ENCODE peak calls at places on chromosomes 2 and 18, in four cellular contexts. D is CD8-positive, alpha-beta memory T cell; V is dorsolateral prefrontal cortex; H is GM23338. F is an unnamed sample.

GRCh38 chr2:7673843-7674242 is 756.6 kb downstream of the RNF144A start:
- DNase-seq in D (no peak), V (no peak), H (no peak), F (no peak)

GRCh38 chr2:158953926-158954763 is 14.3 kb upstream of the TANC1 start:
- DNase-seq in D (no peak), V (no peak), H (no peak), F (no peak)

GRCh38 chr2:17578466-17578928 is 38.0 kb downstream of the VSNL1 start:
- DNase-seq in D (no peak), V (no peak), H (no peak), F (no peak)

GRCh38 chr2:43998263-43998662 is 2.5 kb upstream of the LRPPRC start:
- DNase-seq in D (no peak), V (no peak), H (no peak), F (no peak)

GRCh38 chr2:180662555-180662954 is 317.9 kb upstream of the UBE2E3 start:
- DNase-seq in D (no peak), V (no peak), H (no peak), F (no peak)

GRCh38 chr2:60312618-60313017 is 240.8 kb downstream of the BCL11A start:
- DNase-seq in D (no peak), V (no peak), H (no peak), F (no peak)

GRCh38 chr2:1887106-1887505 is 142.8 kb upstream of the PXDN start:
- DNase-seq in D (no peak), V (no peak), H (no peak), F (no peak)

GRCh38 chr2:33204945-33205344 is 258.2 kb downstream of the LTBP1 start:
- DNase-seq in D (no peak), V (no peak), H (no peak), F (no peak)

GRCh38 chr18:48675330-48675761 is 136.5 kb downstream of the CTIF start:
- DNase-seq in D (peak), V (peak), H (peak), F (peak)

GRCh38 chr2:124670187-124670586 is 645.1 kb downstream of the CNTNAP5 start:
- DNase-seq in D (no peak), V (no peak), H (no peak), F (no peak)

GRCh38 chr2:144511945-144512344 is 8.0 kb downstream of the ZEB2 start:
- DNase-seq in D (no peak), V (no peak), H (peak), F (no peak)

GRCh38 chr18:52682260-52682659 is 342.3 kb downstream of the DCC start:
- DNase-seq in D (no peak), V (no peak), H (peak), F (no peak)

GRCh38 chr2:64295326-64296149 is 151.3 kb upstream of the PELI1 start:
- DNase-seq in D (no peak), V (no peak), H (no peak), F (no peak)

GRCh38 chr2:196309646-196310045 is 138.3 kb upstream of the STK17B start:
- DNase-seq in D (no peak), V (no peak), H (no peak), F (no peak)

GRCh38 chr18:54416459-54416858 is 58.8 kb downstream of the C18orf54 start:
- DNase-seq in D (no peak), V (no peak), H (no peak), F (no peak)

GRCh38 chr2:127649684-127650040 is 3.7 kb downstream of the GPR17 start:
- DNase-seq in D (peak), V (peak), H (peak), F (peak)
- H3K27ac ChIP-seq in D (no peak), V (peak), H (no peak), F (peak)

DNA sequence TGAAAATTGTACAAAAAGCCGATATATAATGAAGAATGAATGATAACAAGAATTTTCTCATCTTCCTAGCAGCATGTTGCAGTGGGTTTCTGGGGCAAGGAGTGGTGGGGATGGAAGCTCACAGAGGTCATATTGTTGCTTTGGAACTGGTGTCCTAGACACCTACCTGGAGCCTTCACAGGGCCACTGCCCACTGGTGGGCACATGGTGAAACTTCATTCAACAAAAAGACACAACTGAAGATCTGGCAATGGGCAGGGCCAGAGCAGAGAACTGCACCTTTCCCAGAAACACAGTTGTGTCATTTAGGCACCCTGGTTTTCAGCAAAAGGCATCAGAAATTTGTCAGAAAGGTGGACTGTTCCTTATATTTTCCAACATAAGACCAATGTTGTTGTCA is 115.3 kb downstream of the FHOD3 start:
- DNase-seq in D (no peak), V (no peak), H (peak), F (no peak)
- H3K27ac ChIP-seq in D (no peak), V (no peak), H (no peak), F (no peak)

DNA sequence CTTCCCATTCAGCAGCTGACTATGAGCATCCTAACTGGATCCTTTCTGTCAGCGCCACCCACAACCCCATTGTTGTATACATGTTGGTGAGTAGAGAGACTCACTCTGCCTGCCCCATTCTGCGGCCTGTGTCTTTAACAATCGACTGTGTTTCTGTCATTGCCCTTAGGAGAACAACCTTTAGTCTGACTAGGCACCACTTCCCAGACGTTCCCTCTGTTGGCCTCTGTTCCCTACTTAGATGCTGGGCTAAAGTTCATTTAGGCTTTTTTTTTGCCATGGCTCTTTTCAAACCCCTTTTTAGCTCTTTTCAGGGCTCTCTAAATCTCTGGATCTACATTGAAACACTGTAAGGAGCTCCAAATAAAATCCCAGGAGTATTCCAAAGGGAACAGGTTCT is 20.5 kb upstream of the ACAA2 start:
- DNase-seq in D (no peak), V (no peak), H (no peak), F (no peak)
- H3K27ac ChIP-seq in D (no peak), V (no peak), H (no peak), F (no peak)

GRCh38 chr18:46601338-46601908 is 55.6 kb downstream of the LOXHD1 start:
- DNase-seq in D (no peak), V (no peak), H (no peak), F (no peak)

GRCh38 chr18:46591821-46592391 is 65.1 kb downstream of the LOXHD1 start:
- DNase-seq in D (no peak), V (no peak), H (no peak), F (no peak)

DNA sequence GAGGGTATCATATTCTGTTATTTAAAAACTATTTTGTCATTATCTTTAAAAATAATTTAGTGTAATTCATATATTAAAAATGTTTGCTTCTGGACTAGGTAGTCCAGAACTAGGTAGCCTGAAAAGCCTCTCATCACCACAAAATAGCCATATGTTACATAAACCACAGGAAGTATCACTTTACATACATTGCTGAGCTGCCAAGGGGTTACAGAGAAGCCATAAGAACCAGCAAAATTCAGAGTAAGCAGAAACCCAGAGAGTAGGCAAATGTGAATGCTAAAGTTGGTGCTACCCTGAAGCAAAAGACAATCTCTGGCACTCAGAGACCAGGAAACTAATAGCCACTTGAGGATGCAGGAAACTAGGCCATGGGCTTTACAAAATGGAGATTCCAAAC is 60.9 kb downstream of the LOXHD1 start:
- DNase-seq in D (no peak), V (no peak), H (no peak), F (no peak)
- H3K27ac ChIP-seq in D (no peak), V (no peak), H (no peak), F (no peak)

DNA sequence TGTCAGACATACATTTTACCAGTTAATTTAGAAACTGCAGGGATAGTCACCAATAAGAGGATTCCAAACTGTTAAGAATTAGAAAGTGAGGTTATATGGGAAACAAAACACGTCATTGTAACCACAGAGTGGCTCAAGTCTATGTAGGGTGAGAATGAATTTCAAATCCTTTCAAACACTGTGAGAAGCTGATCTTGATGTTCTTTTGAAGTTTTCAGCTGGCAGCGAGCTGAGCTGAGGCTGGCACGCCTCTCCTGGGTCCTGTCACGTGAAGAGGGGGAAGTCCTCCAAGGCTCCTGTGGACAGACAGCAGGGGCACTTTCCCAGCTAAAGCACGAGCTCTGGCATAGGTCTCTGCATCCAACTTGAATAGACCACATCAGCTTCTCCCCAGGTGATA is 339.0 kb upstream of the SALL3 start:
- DNase-seq in D (no peak), V (no peak), H (no peak), F (no peak)
- H3K27ac ChIP-seq in D (no peak), V (no peak), H (no peak), F (no peak)

GRCh38 chr18:5415035-5415434 is 119.5 kb upstream of the ZBTB14 start:
- DNase-seq in D (no peak), V (no peak), H (no peak), F (peak)
- H3K27ac ChIP-seq in D (no peak), V (peak), H (no peak), F (peak)